ENCODE peak calls at places on chromosomes 5 and 9, in ten cellular contexts. I is T-helper 9 cell; T is KBM-7; E is activated T-helper 1 cell treated with Interleukin-2 at 50 U/mL for 16 hours; O is fibroblast of lung; F is activated naive CD4-positive, alpha-beta T cell treated with anti-CD3 and anti-CD28 coated beads, Interleukin-2, amount 10 ng/mL, durations not matched to agents 7 days and 5 days; D is AG10803; Z is cardiac fibroblast; N is tibial nerve; A is heart left ventricle. V is an unnamed sample.

GRCh38 chr9:137278061-137278912 is 761 bp downstream of the TOR4A start:
- DNase-seq in N (no peak), T (no peak), F (peak), I (no peak), Z (peak), O (peak), D (no peak), E (no peak), A (peak), V (no peak)

GRCh38 chr9:126499005-126499910 is 114.5 kb upstream of the LMX1B start:
- DNase-seq in I (peak), N (no peak), O (peak), D (peak), A (no peak), T (peak), Z (peak), E (peak), F (peak), V (peak)

GRCh38 chr5:169003721-169004481 is 297.0 kb downstream of the SLIT3 start:
- DNase-seq in I (no peak), E (no peak), T (no peak), F (no peak), N (no peak), Z (no peak), D (no peak), O (no peak), A (no peak), V (peak)

GRCh38 chr5:72555871-72556270 is 48.7 kb upstream of the ZNF366 start:
- DNase-seq in T (no peak), A (no peak), O (no peak), I (no peak), E (no peak), D (no peak), N (no peak), F (no peak), Z (peak), V (no peak)

GRCh38 chr5:16713386-16713928 is 96.7 kb upstream of the RETREG1 start:
- DNase-seq in T (no peak), O (peak), E (no peak), Z (peak), N (no peak), A (no peak), D (peak), I (no peak), F (no peak), V (no peak)

GRCh38 chr9:89657765-89658164 is 53.0 kb downstream of the GADD45G start:
- DNase-seq in E (no peak), O (no peak), A (no peak), Z (no peak), F (peak), T (no peak), N (no peak), D (no peak), I (no peak), V (no peak)

GRCh38 chr5:97162045-97162444 is 19.6 kb upstream of the LIX1 start:
- DNase-seq in D (peak), O (peak), Z (peak), F (peak), A (peak), I (peak), E (no peak), T (peak), N (no peak), V (peak)

GRCh38 chr9:5488616-5489015 is 21.7 kb upstream of the PDCD1LG2 start:
- DNase-seq in T (no peak), E (no peak), O (peak), N (no peak), F (no peak), Z (peak), A (no peak), D (no peak), I (no peak), V (no peak)

GRCh38 chr5:101806410-101806809 is 489.7 kb downstream of the SLCO4C1 start:
- DNase-seq in T (no peak), N (no peak), Z (no peak), F (no peak), O (no peak), D (no peak), I (no peak), E (no peak), A (no peak), V (no peak)

GRCh38 chr5:179793470-179794139 is at the start of gene LTC4S:
- DNase-seq in I (peak), A (peak), O (peak), E (no peak), Z (peak), T (peak), N (no peak), D (peak), F (peak), V (peak)

GRCh38 chr9:88998911-88999310 is 7.6 kb downstream of the S1PR3 start:
- DNase-seq in E (no peak), O (peak), I (no peak), F (no peak), D (peak), N (peak), Z (peak), T (no peak), A (peak), V (peak)

GRCh38 chr5:175697846-175698245 is 40.0 kb downstream of the HRH2 start:
- DNase-seq in O (no peak), A (no peak), I (no peak), F (peak), E (no peak), Z (no peak), N (no peak), T (no peak), D (no peak), V (no peak)

GRCh38 chr9:88072831-88073365 is 65.4 kb downstream of the SPATA31C2 start:
- DNase-seq in D (no peak), A (no peak), N (no peak), Z (no peak), E (no peak), O (peak), T (no peak), I (no peak), F (no peak), V (no peak)

GRCh38 chr5:5795074-5795779 is 372.8 kb downstream of the ICE1 start:
- DNase-seq in Z (no peak), F (no peak), D (no peak), E (no peak), I (no peak), O (no peak), N (no peak), A (peak), T (no peak), V (no peak)

GRCh38 chr9:6877671-6878161 is 119.9 kb downstream of the KDM4C start:
- DNase-seq in Z (peak), I (no peak), D (peak), T (no peak), O (peak), F (no peak), N (no peak), E (no peak), A (no peak), V (no peak)

GRCh38 chr5:90410178-90410762 is 714 bp upstream of the CETN3 start:
- DNase-seq in E (no peak), F (no peak), I (no peak), D (peak), Z (peak), A (no peak), O (no peak), T (no peak), N (no peak), V (no peak)

GRCh38 chr5:937151-937924 is 44.7 kb downstream of the TRIP13 start:
- DNase-seq in D (no peak), F (no peak), O (no peak), I (no peak), Z (no peak), E (no peak), A (no peak), N (no peak), T (no peak), V (peak)

GRCh38 chr5:37696190-37697021 is 143.4 kb downstream of the GDNF start:
- DNase-seq in A (no peak), D (peak), F (no peak), T (no peak), O (peak), I (no peak), E (no peak), Z (peak), N (no peak), V (no peak)

GRCh38 chr5:172114875-172115422 is 73.1 kb downstream of the STK10 start:
- DNase-seq in O (no peak), F (peak), I (peak), N (no peak), T (peak), D (no peak), Z (no peak), E (peak), A (peak), V (peak)

GRCh38 chr5:35902032-35902681 is 36.3 kb downstream of the CAPSL start:
- DNase-seq in A (no peak), T (no peak), I (no peak), D (no peak), E (no peak), N (no peak), O (no peak), Z (no peak), F (peak), V (no peak)

GRCh38 chr5:22329683-22330082 is 523.5 kb downstream of the CDH12 start:
- DNase-seq in T (no peak), D (no peak), N (no peak), E (no peak), A (no peak), O (no peak), I (no peak), F (no peak), Z (no peak), V (no peak)

GRCh38 chr5:152331718-152332117 is 73.4 kb downstream of the NMUR2 start:
- DNase-seq in I (no peak), T (no peak), D (no peak), A (no peak), N (no peak), F (no peak), O (no peak), Z (no peak), E (no peak), V (no peak)

GRCh38 chr5:131589510-131590348 is 45.3 kb downstream of the RAPGEF6 start:
- DNase-seq in D (peak), N (no peak), A (peak), Z (peak), F (peak), I (no peak), E (no peak), O (peak), T (peak), V (no peak)

GRCh38 chr5:61450170-61450815 is 118.2 kb downstream of the ZSWIM6 start:
- DNase-seq in I (no peak), N (no peak), Z (peak), A (no peak), E (no peak), O (peak), T (no peak), F (no peak), D (peak), V (no peak)

GRCh38 chr5:113043491-113043931 is 66.9 kb downstream of the DCP2 start:
- DNase-seq in D (peak), E (no peak), I (no peak), T (no peak), Z (peak), F (peak), O (peak), A (peak), N (peak), V (peak)

GRCh38 chr5:19270153-19270552 is 717.8 kb downstream of the CDH18 start:
- DNase-seq in T (no peak), O (no peak), F (no peak), E (no peak), N (no peak), Z (no peak), D (no peak), I (no peak), A (no peak), V (no peak)

GRCh38 chr9:101705135-101705661 is 33.2 kb downstream of the GRIN3A start:
- DNase-seq in I (no peak), D (peak), O (no peak), N (no peak), T (no peak), E (no peak), A (no peak), Z (no peak), F (peak), V (peak)

V was measured in testis.